ENCODE peak calls at places on chromosomes 13 and 19, in eight cellular contexts. S, X, B, I, T, K, M and A are unnamed samples.

GRCh38 chr13:87666826-87667225 is 4.3 kb upstream of the SLITRK5 start:
- DNase-seq in X (no peak), K (no peak), T (no peak), M (no peak), I (no peak), S (no peak), B (no peak), A (no peak)

GRCh38 chr13:48492123-48493075 is 40.5 kb downstream of the RCBTB2 start:
- DNase-seq in K (peak; percentile 91), I (no peak), X (no peak), T (peak; percentile 77), B (peak; percentile 49), S (peak; percentile 64), M (no peak), A (no peak)

GRCh38 chr13:49791214-49791752 is 1.2 kb downstream of the KPNA3 start:
- DNase-seq in T (peak; percentile 12), K (peak; percentile 53), M (no peak), X (no peak), S (peak; percentile 46), B (no peak), I (no peak), A (no peak)

GRCh38 chr19:13781547-13781946 is 7.3 kb downstream of the C19orf53 start:
- DNase-seq in T (no peak), X (no peak), B (peak; percentile 77), S (peak; percentile 83), K (peak; percentile 70), M (peak; percentile 79), I (peak; percentile 62), A (peak; percentile 70)

GRCh38 chr19:2507109-2507508 is 31.2 kb downstream of the GADD45B start:
- DNase-seq in I (peak; percentile 50), X (no peak), K (peak; percentile 70), S (peak; percentile 59), B (no peak), T (no peak), M (no peak), A (no peak)

GRCh38 chr19:29539131-29539530 is 13.3 kb downstream of the VSTM2B start:
- DNase-seq in X (no peak), T (no peak), S (no peak), M (no peak), I (no peak), K (peak; percentile 32), B (no peak), A (no peak)

GRCh38 chr19:48842744-48843162 is 6.5 kb upstream of the HSD17B14 start:
- DNase-seq in M (peak; percentile 61), K (peak; percentile 68), I (peak; percentile 52), X (no peak), B (no peak), S (peak; percentile 61), T (peak; percentile 53), A (no peak)

GRCh38 chr19:45632468-45633196 is 6.6 kb downstream of the EML2 start:
- DNase-seq in M (peak; percentile 96), T (peak; percentile 75), S (peak; percentile 84), X (no peak), B (no peak), I (peak; percentile 86), K (peak; percentile 63), A (no peak)

GRCh38 chr13:33797622-33798021 is 20.3 kb upstream of the RFC3 start:
- DNase-seq in I (no peak), M (no peak), B (no peak), K (no peak), T (no peak), S (peak; percentile 48), X (no peak), A (no peak)